ENCODE peak calls at places on chromosome 6, in ten cellular contexts. X, F, K, M, Z, G, H, J, U and N are unnamed samples.

GRCh38 chr6:110813813-110814487 is 1.3 kb downstream of the CDK19 start:
- DNase-seq in X (no peak), F (peak), M (no peak), U (no peak), K (no peak), Z (peak), G (no peak), J (no peak), H (no peak), N (peak)

GRCh38 chr6:113306552-113307145 is 550.5 kb upstream of the MARCKS start:
- DNase-seq in X (no peak), U (peak), Z (no peak), J (no peak), F (peak), H (peak), K (peak), G (peak), M (peak), N (peak)

GRCh38 chr6:69693749-69694148 is 103.1 kb downstream of the LMBRD1 start:
- DNase-seq in F (no peak), K (no peak), J (no peak), H (no peak), U (no peak), X (no peak), G (no peak), M (no peak), Z (no peak), N (no peak)

GRCh38 chr6:156686940-156687874 is 90.0 kb upstream of the ARID1B start:
- DNase-seq in U (peak), J (peak), F (peak), K (peak), G (peak), M (peak), H (peak), Z (peak), X (peak), N (peak)

GRCh38 chr6:69867075-69867911 is 937 bp downstream of the COL19A1 start:
- DNase-seq in H (no peak), U (peak), J (peak), X (no peak), K (peak), F (peak), G (no peak), M (peak), Z (peak), N (peak)

GRCh38 chr6:13488015-13488895 is 855 bp upstream of the GFOD1 start:
- DNase-seq in X (no peak), U (peak), J (no peak), Z (peak), M (peak), G (no peak), F (peak), K (no peak), H (no peak), N (no peak)

GRCh38 chr6:139943391-139943790 is 568.9 kb upstream of the CITED2 start:
- DNase-seq in G (peak), H (no peak), X (no peak), U (no peak), M (no peak), F (peak), K (no peak), J (no peak), Z (no peak), N (peak)

GRCh38 chr6:132929141-132929540 is 114.8 kb downstream of the RPS12 start:
- DNase-seq in G (no peak), K (no peak), Z (no peak), H (no peak), U (no peak), J (no peak), F (peak), X (no peak), M (no peak), N (no peak)

GRCh38 chr6:139115980-139116758 is 18.7 kb upstream of the HECA start:
- DNase-seq in J (no peak), F (no peak), K (no peak), X (no peak), Z (no peak), G (no peak), U (no peak), H (no peak), M (no peak), N (no peak)

GRCh38 chr6:20483902-20484497 is 50.3 kb upstream of the CDKAL1 start:
- DNase-seq in X (no peak), F (no peak), J (no peak), K (no peak), H (no peak), U (no peak), G (no peak), M (no peak), Z (no peak), N (no peak)

GRCh38 chr6:112443666-112444065 is 96.5 kb downstream of the RFPL4B start:
- DNase-seq in Z (no peak), U (no peak), F (peak), H (no peak), K (no peak), G (no peak), X (no peak), J (no peak), M (no peak), N (no peak)

GRCh38 chr6:152004036-152004566 is 196.6 kb downstream of the ESR1 start:
- DNase-seq in H (no peak), J (no peak), M (no peak), Z (no peak), G (no peak), K (no peak), X (no peak), U (no peak), F (peak), N (no peak)

GRCh38 chr6:39432311-39433025 is 110.0 kb upstream of the KCNK16 start:
- DNase-seq in K (no peak), U (no peak), F (no peak), H (no peak), G (no peak), X (no peak), Z (no peak), J (no peak), M (no peak), N (no peak)

GRCh38 chr6:142331075-142331551 is 29.3 kb downstream of the ADGRG6 start:
- DNase-seq in J (no peak), H (no peak), G (no peak), K (no peak), F (no peak), U (peak), M (no peak), X (no peak), Z (no peak), N (peak)

GRCh38 chr6:71892641-71893040 is 6.3 kb downstream of the RIMS1 start:
- DNase-seq in M (no peak), U (no peak), K (no peak), G (no peak), J (no peak), F (no peak), H (no peak), X (no peak), Z (no peak), N (no peak)

GRCh38 chr6:51467231-51467952 is 620.0 kb downstream of the PKHD1 start:
- DNase-seq in H (no peak), M (no peak), F (no peak), X (no peak), U (no peak), K (no peak), J (no peak), G (no peak), Z (no peak), N (no peak)